ENCODE peak calls at places on chromosome 12, in eight cellular contexts. Y, L, Q, C, B, H, K and V are unnamed samples.

GRCh38 chr12:132711169-132711843 is 664 bp downstream of the PGAM5 start:
- DNase-seq in C (no peak), H (no peak), Q (no peak), Y (peak), K (no peak), L (no peak), B (peak), V (peak)

GRCh38 chr12:91482231-91482630 is 299.6 kb upstream of the DCN start:
- DNase-seq in C (no peak), Q (no peak), Y (no peak), B (no peak), H (no peak), K (no peak), L (no peak), V (no peak)

GRCh38 chr12:18861287-18861858 is 123.5 kb downstream of the CAPZA3 start:
- DNase-seq in H (no peak), Y (peak), C (no peak), K (peak), Q (peak), L (no peak), B (no peak), V (peak)

GRCh38 chr12:58648151-58648550 is 272.2 kb downstream of the LRIG3 start:
- DNase-seq in L (no peak), C (no peak), B (no peak), K (no peak), Y (no peak), Q (no peak), H (no peak), V (no peak)

GRCh38 chr12:126027816-126028215 is 962.6 kb downstream of the AACS start:
- DNase-seq in Y (no peak), L (no peak), H (no peak), B (no peak), K (no peak), C (no peak), Q (no peak), V (no peak)

GRCh38 chr12:105384220-105384619 is 53.7 kb downstream of the C12orf75 start:
- DNase-seq in Y (no peak), C (no peak), B (no peak), Q (no peak), K (no peak), L (peak), H (no peak), V (no peak)

GRCh38 chr12:104507672-104508071 is 50.9 kb downstream of the CHST11 start:
- DNase-seq in B (no peak), L (no peak), C (no peak), H (no peak), Q (no peak), Y (no peak), K (no peak), V (no peak)

GRCh38 chr12:51923506-51924365 is 16.4 kb downstream of the ACVRL1 start:
- DNase-seq in L (peak), Y (peak), B (peak), K (no peak), H (no peak), Q (no peak), C (no peak), V (no peak)

GRCh38 chr12:121578230-121579189 is 2.3 kb downstream of the KDM2B start:
- DNase-seq in L (peak), K (no peak), Q (no peak), C (no peak), B (peak), Y (peak), H (no peak), V (peak)

GRCh38 chr12:29899212-29899931 is 115.6 kb upstream of the TMTC1 start:
- DNase-seq in C (no peak), Y (no peak), K (no peak), H (no peak), L (no peak), B (no peak), Q (no peak), V (no peak)

GRCh38 chr12:28232212-28232928 is 42.1 kb downstream of the CCDC91 start:
- DNase-seq in H (no peak), B (no peak), L (no peak), Y (no peak), C (no peak), K (no peak), Q (no peak), V (no peak)

GRCh38 chr12:76890407-76891143 is 11.8 kb upstream of the CSRP2 start:
- DNase-seq in B (no peak), C (no peak), L (no peak), Y (no peak), K (no peak), Q (no peak), H (no peak), V (no peak)

GRCh38 chr12:22733756-22734155 is 108.8 kb downstream of the ETNK1 start:
- DNase-seq in C (no peak), L (no peak), K (no peak), H (no peak), Y (no peak), Q (peak), B (no peak), V (no peak)

GRCh38 chr12:106358410-106359241 is 1.1 kb downstream of the POLR3B start:
- DNase-seq in B (peak), L (no peak), H (no peak), Y (peak), Q (peak), K (no peak), C (peak), V (peak)

GRCh38 chr12:67268335-67268895 is 743 bp upstream of the CAND1 start:
- DNase-seq in H (peak), K (peak), C (peak), B (peak), L (peak), Y (peak), Q (peak), V (peak)

GRCh38 chr12:104604995-104605675 is 148.4 kb downstream of the CHST11 start:
- DNase-seq in Y (no peak), B (no peak), Q (no peak), H (no peak), C (no peak), L (peak), K (no peak), V (no peak)

GRCh38 chr12:129696952-129697351 is 206.9 kb downstream of the TMEM132D start:
- DNase-seq in Y (no peak), L (no peak), C (no peak), B (no peak), H (no peak), K (peak), Q (peak), V (peak)

GRCh38 chr12:110600254-110600653 is 13.7 kb upstream of the TCTN1 start:
- DNase-seq in Y (peak), B (no peak), Q (peak), C (peak), H (no peak), L (no peak), K (peak), V (peak)

GRCh38 chr12:103391103-103391502 is 104.7 kb downstream of the C12orf42 start:
- DNase-seq in L (no peak), K (no peak), H (no peak), Y (no peak), B (no peak), C (no peak), Q (no peak), V (no peak)

GRCh38 chr12:129938089-129938488 is 34.3 kb upstream of the TMEM132D start:
- DNase-seq in C (no peak), K (no peak), H (no peak), B (no peak), Q (no peak), Y (no peak), L (no peak), V (no peak)

GRCh38 chr12:38930994-38931393 is 25.6 kb upstream of the CPNE8 start:
- DNase-seq in L (no peak), B (no peak), Q (no peak), Y (no peak), H (no peak), C (no peak), K (no peak), V (no peak)

GRCh38 chr12:18753481-18754117 is 15.7 kb downstream of the CAPZA3 start:
- DNase-seq in B (no peak), Y (no peak), K (peak), L (peak), C (no peak), H (no peak), Q (no peak), V (peak)

GRCh38 chr12:63779498-63780481 is at the start of gene RXYLT1:
- DNase-seq in C (peak), K (peak), L (peak), Y (peak), Q (peak), H (peak), B (peak), V (peak)

GRCh38 chr12:92933606-92934005 is 4.5 kb upstream of the EEA1 start:
- DNase-seq in Y (no peak), K (no peak), C (no peak), H (no peak), Q (no peak), L (no peak), B (no peak), V (no peak)

GRCh38 chr12:62335801-62336200 is 75.6 kb downstream of the USP15 start:
- DNase-seq in L (no peak), B (no peak), K (no peak), Q (no peak), Y (peak), C (no peak), H (no peak), V (no peak)

GRCh38 chr12:20527396-20528154 is 159.2 kb downstream of the PDE3A start:
- DNase-seq in K (peak), B (no peak), C (no peak), Q (peak), H (peak), L (no peak), Y (no peak), V (peak)

GRCh38 chr12:89703768-89704167 is 4.9 kb downstream of the ATP2B1 start:
- DNase-seq in B (no peak), K (no peak), L (no peak), H (no peak), Q (no peak), Y (no peak), C (no peak), V (no peak)
- H3K4me3 ChIP-seq in B (no peak), K (no peak), L (no peak), H (no peak), Q (no peak), Y (no peak), C (no peak), V (no peak)

DNA sequence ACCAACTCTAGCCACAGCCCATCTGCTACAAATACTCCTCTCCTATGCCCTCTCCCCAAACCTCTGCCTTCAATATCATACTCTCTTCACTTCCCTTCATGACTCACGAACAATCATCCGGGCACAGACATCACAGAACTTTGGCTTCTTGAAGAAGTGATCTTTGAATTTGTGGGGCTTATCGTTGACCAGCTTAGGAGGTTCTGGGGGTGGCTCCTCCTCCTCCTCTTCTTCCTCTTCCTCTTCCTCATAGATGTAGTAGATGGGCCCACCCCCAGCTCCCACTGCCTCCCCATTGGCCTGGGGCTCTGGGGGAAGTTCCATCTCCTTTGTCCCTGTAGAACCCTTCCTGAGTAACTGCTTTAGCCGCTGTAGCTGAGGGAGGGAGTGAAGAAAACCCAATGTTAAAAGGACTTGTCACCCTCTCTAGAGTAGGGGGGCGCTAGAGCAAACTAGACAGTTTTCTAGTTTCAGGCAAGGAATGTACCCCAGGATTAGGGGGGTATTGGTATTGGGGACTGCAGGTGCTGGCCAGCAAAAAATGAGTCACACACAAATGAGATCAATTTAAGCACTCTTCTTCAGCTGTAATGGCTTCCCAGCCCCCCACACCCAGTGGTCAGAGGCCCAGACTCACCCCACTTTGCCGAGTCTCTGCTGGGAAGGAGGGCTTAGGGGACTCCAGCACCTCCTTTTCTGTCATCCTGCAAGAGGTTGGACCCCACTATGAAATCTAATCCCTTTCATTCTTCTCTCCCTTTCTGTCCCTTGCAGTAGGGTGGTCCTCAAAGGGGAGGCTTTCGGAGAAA is 1.8 kb downstream of the STAC3 start:
- DNase-seq in C (no peak), H (no peak), K (no peak), Y (peak), B (no peak), L (no peak), Q (no peak), V (no peak)
- TF ChIP-seq CTCF in C (no peak), H (no peak), K (no peak), Y (peak), B (no peak), L (no peak), Q (no peak), V (no peak)

DNA sequence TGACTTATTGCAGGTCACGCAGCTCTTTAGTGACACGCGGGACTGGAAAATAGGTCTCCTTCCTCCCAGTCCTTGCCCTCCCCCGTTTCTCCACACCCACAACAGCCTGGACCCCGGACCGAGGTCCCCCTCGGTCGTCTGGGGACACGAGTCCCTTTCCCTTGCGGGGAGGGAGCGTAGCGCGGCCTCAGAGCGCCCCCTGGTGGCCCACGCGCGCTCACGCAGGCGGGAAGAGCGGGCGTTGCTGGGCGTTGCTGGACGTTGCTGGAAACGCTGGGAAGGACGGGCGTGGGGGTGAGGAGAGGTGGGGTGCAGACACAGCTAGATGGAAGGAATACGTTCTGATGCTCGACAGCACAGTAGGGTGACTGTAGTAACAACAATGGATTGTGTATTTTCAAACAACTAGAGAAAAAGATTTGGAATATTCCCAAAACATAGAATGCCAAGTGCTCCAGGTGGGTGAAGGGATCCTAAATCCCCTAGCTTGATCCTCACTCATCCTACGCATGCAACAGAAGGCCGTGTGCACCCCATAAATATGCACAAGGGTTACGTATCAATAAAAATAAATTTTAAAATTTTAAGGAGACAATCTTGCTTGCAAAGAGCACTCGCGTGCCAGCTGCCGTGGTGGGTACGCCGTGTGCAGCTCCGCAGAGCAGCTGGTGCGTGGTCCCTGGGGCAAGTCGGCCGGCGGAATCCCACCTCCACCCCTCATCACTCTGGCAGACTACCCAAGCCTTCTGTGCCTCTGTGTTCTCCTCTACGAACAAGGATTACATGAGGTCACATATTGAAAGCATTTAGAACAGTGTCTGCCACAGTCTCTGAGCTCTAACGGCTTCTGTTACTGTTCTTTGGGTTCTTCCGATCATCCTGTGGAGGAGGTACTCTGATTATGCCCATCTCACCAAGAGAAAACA is 87.4 kb downstream of the B4GALNT3 start:
- DNase-seq in C (no peak), H (no peak), Y (peak), Q (no peak), K (peak), B (peak), L (peak), V (peak)
- H3K4me3 ChIP-seq in C (no peak), H (no peak), Y (no peak), Q (no peak), K (no peak), B (no peak), L (no peak), V (no peak)

GRCh38 chr12:108321688-108322087 is 17.4 kb downstream of the CMKLR1 start:
- DNase-seq in C (no peak), Y (no peak), K (no peak), H (no peak), L (peak), B (no peak), Q (no peak), V (no peak)

GRCh38 chr12:108319277-108320234 is 19.6 kb downstream of the CMKLR1 start:
- DNase-seq in H (no peak), K (no peak), Q (no peak), Y (no peak), C (no peak), L (peak), B (no peak), V (no peak)

GRCh38 chr12:108318472-108319275 is 20.4 kb downstream of the CMKLR1 start:
- DNase-seq in C (no peak), L (no peak), Y (no peak), B (no peak), K (no peak), H (no peak), Q (no peak), V (no peak)

GRCh38 chr12:108322998-108323397 is 16.1 kb downstream of the CMKLR1 start:
- DNase-seq in Y (no peak), B (no peak), H (no peak), K (no peak), L (no peak), C (no peak), Q (no peak), V (no peak)

DNA sequence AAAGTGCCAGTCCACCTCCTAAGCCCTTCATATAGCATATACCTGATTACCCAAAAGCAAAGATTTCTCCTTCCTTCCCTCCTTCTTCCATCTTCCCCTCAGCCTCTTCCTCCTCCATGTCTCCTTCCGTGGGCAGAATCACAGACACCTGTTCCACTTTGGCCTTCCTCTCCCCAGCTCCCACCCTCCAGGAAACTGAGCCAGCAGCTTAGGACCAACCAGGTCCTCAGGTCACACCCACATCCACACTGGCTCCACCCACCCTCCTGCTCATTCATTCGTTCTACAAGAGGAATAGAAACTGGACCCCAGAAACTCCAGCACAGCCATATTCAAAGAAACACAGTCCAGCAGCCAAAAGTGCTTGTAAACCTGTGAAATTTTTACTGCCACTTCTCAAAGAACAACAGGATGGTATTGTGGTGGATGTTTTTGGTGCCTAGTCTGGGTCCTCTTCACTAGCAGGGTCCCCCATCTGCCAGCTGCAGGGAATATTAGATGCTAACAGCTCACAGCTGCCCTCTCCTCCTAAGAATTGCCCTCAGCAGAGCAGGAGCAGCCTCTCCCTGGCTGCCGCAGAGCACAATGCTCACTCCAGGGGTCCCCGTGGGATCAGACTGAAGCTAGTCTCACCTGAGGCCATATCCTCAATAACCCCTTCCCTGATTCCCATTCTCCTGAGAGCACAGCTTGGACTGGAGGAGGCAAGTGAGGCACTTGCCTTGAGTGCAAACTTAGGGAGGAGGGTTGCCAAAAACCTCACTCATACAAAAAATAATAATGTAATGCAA is 18.4 kb downstream of the CMKLR1 start:
- DNase-seq in Y (peak), Q (no peak), C (no peak), L (peak), B (no peak), H (no peak), K (no peak), V (no peak)
- TF ChIP-seq CTCF in Y (no peak), Q (no peak), C (peak), L (no peak), B (no peak), H (no peak), K (no peak), V (peak)

DNA sequence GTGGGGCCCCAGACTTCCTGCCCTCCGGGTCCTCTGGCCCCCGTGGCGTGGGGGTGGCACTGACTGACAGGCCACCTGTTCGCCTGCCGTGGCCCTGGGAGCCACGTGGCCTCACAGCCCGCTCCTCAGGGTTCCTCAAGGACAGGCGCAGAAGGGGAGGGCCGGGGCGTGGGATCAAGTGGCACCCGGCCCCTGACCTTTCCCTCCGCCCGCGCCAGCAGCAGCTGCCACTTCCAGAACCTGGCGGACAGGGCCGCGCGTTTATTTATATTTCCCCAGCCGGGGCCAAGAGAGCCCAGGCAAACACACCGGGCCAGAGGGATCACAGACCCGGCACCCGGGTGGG is 92.6 kb downstream of the RFLNA start:
- DNase-seq in C (no peak), B (no peak), L (no peak), Y (no peak), H (no peak), K (no peak), Q (no peak), V (no peak)
- H3K4me3 ChIP-seq in C (peak), B (peak), L (no peak), Y (no peak), H (peak), K (peak), Q (peak), V (peak)

GRCh38 chr12:6367065-6367968 is 8.0 kb downstream of the SCNN1A start:
- DNase-seq in H (no peak), K (no peak), C (no peak), L (no peak), Q (no peak), B (no peak), Y (peak), V (peak)
- TF ChIP-seq CTCF in H (peak), K (peak), C (peak), L (peak), Q (peak), B (peak), Y (peak), V (peak)

GRCh38 chr12:40103043-40103442 is 2.8 kb downstream of the SLC2A13 start:
- DNase-seq in L (no peak), H (no peak), Y (no peak), C (no peak), Q (no peak), K (no peak), B (no peak), V (no peak)
- H3K4me3 ChIP-seq in L (peak), H (no peak), Y (peak), C (no peak), Q (no peak), K (no peak), B (no peak), V (no peak)